ENCODE peak calls at places on chromosomes 2 and 18, in ten cellular contexts. One of them, this sample, is unnamed.

GRCh38 chr18:31396796-31397195 is 20.2 kb downstream of the DSG4 start:
- DNase-seq in AG04449: no peak
- DNase-seq in mesenchymal stem cell: peak; percentile 27
- DNase-seq in HS-27A: no peak
- DNase-seq in stimulated activated effector memory CD8-positive, alpha-beta T cell treated with anti-CD3 and anti-CD28 coated beads, Interleukin-12 subunit alpha, Interleukin-12 subunit beta, amount 100 ng/mL, for 72 hours: no peak
- DNase-seq in tibial artery: no peak
- DNase-seq in AG09309: no peak
- DNase-seq in non-pigmented ciliary epithelial cell: no peak
- DNase-seq in EH: no peak
- DNase-seq in M059J: no peak
- DNase-seq in this sample: no peak

GRCh38 chr2:232633413-232634318 is at the start of gene EFHD1:
- DNase-seq in AG09309: no peak
- DNase-seq in mesenchymal stem cell: peak; percentile 65
- DNase-seq in AG04449: no peak
- DNase-seq in HS-27A: no peak
- DNase-seq in tibial artery: peak; percentile 82
- DNase-seq in EH: peak; percentile 87
- DNase-seq in M059J: peak; percentile 55
- DNase-seq in non-pigmented ciliary epithelial cell: no peak
- DNase-seq in stimulated activated effector memory CD8-positive, alpha-beta T cell treated with anti-CD3 and anti-CD28 coated beads, Interleukin-12 subunit alpha, Interleukin-12 subunit beta, amount 100 ng/mL, for 72 hours: peak; percentile 71
- DNase-seq in this sample: peak; percentile 65

GRCh38 chr18:67919316-67919715 is 402.8 kb upstream of the DSEL start:
- DNase-seq in AG09309: no peak
- DNase-seq in tibial artery: no peak
- DNase-seq in non-pigmented ciliary epithelial cell: no peak
- DNase-seq in M059J: peak; percentile 18
- DNase-seq in HS-27A: no peak
- DNase-seq in AG04449: no peak
- DNase-seq in mesenchymal stem cell: no peak
- DNase-seq in EH: no peak
- DNase-seq in stimulated activated effector memory CD8-positive, alpha-beta T cell treated with anti-CD3 and anti-CD28 coated beads, Interleukin-12 subunit alpha, Interleukin-12 subunit beta, amount 100 ng/mL, for 72 hours: no peak
- DNase-seq in this sample: no peak

GRCh38 chr2:209663666-209664065 is 108.0 kb upstream of the UNC80 start:
- DNase-seq in mesenchymal stem cell: no peak
- DNase-seq in M059J: no peak
- DNase-seq in stimulated activated effector memory CD8-positive, alpha-beta T cell treated with anti-CD3 and anti-CD28 coated beads, Interleukin-12 subunit alpha, Interleukin-12 subunit beta, amount 100 ng/mL, for 72 hours: no peak
- DNase-seq in AG04449: no peak
- DNase-seq in EH: no peak
- DNase-seq in non-pigmented ciliary epithelial cell: no peak
- DNase-seq in tibial artery: no peak
- DNase-seq in AG09309: no peak
- DNase-seq in HS-27A: no peak
- DNase-seq in this sample: no peak

GRCh38 chr2:72926368-72926767 is 9.0 kb downstream of the EMX1 start:
- DNase-seq in AG04449: no peak
- DNase-seq in tibial artery: no peak
- DNase-seq in mesenchymal stem cell: no peak
- DNase-seq in M059J: no peak
- DNase-seq in HS-27A: no peak
- DNase-seq in non-pigmented ciliary epithelial cell: no peak
- DNase-seq in EH: no peak
- DNase-seq in AG09309: no peak
- DNase-seq in stimulated activated effector memory CD8-positive, alpha-beta T cell treated with anti-CD3 and anti-CD28 coated beads, Interleukin-12 subunit alpha, Interleukin-12 subunit beta, amount 100 ng/mL, for 72 hours: no peak
- DNase-seq in this sample: no peak

GRCh38 chr2:101983486-101983885 is 8.3 kb upstream of the IL1R2 start:
- DNase-seq in AG09309: no peak
- DNase-seq in mesenchymal stem cell: no peak
- DNase-seq in non-pigmented ciliary epithelial cell: no peak
- DNase-seq in stimulated activated effector memory CD8-positive, alpha-beta T cell treated with anti-CD3 and anti-CD28 coated beads, Interleukin-12 subunit alpha, Interleukin-12 subunit beta, amount 100 ng/mL, for 72 hours: no peak
- DNase-seq in tibial artery: no peak
- DNase-seq in M059J: peak; percentile 68
- DNase-seq in HS-27A: no peak
- DNase-seq in AG04449: no peak
- DNase-seq in EH: peak; percentile 65
- DNase-seq in this sample: no peak

GRCh38 chr18:56565596-56566355 is 72.6 kb downstream of the TXNL1 start:
- DNase-seq in M059J: no peak
- DNase-seq in AG04449: peak; percentile 79
- DNase-seq in non-pigmented ciliary epithelial cell: peak; percentile 63
- DNase-seq in tibial artery: no peak
- DNase-seq in HS-27A: peak; percentile 14
- DNase-seq in stimulated activated effector memory CD8-positive, alpha-beta T cell treated with anti-CD3 and anti-CD28 coated beads, Interleukin-12 subunit alpha, Interleukin-12 subunit beta, amount 100 ng/mL, for 72 hours: no peak
- DNase-seq in AG09309: peak; percentile 97
- DNase-seq in mesenchymal stem cell: peak; percentile 35
- DNase-seq in EH: peak; percentile 94
- DNase-seq in this sample: peak; percentile 45

GRCh38 chr2:191538334-191538910 is 139.5 kb upstream of the NABP1 start:
- DNase-seq in M059J: no peak
- DNase-seq in mesenchymal stem cell: no peak
- DNase-seq in AG04449: no peak
- DNase-seq in stimulated activated effector memory CD8-positive, alpha-beta T cell treated with anti-CD3 and anti-CD28 coated beads, Interleukin-12 subunit alpha, Interleukin-12 subunit beta, amount 100 ng/mL, for 72 hours: no peak
- DNase-seq in EH: no peak
- DNase-seq in tibial artery: no peak
- DNase-seq in non-pigmented ciliary epithelial cell: no peak
- DNase-seq in HS-27A: no peak
- DNase-seq in AG09309: no peak
- DNase-seq in this sample: no peak

GRCh38 chr2:36404312-36404711 is 48.7 kb downstream of the CRIM1 start:
- DNase-seq in M059J: peak; percentile 87
- DNase-seq in HS-27A: no peak
- DNase-seq in EH: peak; percentile 69
- DNase-seq in AG09309: no peak
- DNase-seq in stimulated activated effector memory CD8-positive, alpha-beta T cell treated with anti-CD3 and anti-CD28 coated beads, Interleukin-12 subunit alpha, Interleukin-12 subunit beta, amount 100 ng/mL, for 72 hours: no peak
- DNase-seq in AG04449: no peak
- DNase-seq in non-pigmented ciliary epithelial cell: no peak
- DNase-seq in tibial artery: no peak
- DNase-seq in mesenchymal stem cell: peak; percentile 41
- DNase-seq in this sample: no peak

GRCh38 chr18:35143615-35144596 is 96.9 kb upstream of the ZNF397 start:
- DNase-seq in AG09309: peak; percentile 17
- DNase-seq in M059J: peak; percentile 56
- DNase-seq in non-pigmented ciliary epithelial cell: peak; percentile 17
- DNase-seq in EH: peak; percentile 61
- DNase-seq in AG04449: no peak
- DNase-seq in HS-27A: peak; percentile 8
- DNase-seq in stimulated activated effector memory CD8-positive, alpha-beta T cell treated with anti-CD3 and anti-CD28 coated beads, Interleukin-12 subunit alpha, Interleukin-12 subunit beta, amount 100 ng/mL, for 72 hours: no peak
- DNase-seq in tibial artery: peak; percentile 40
- DNase-seq in mesenchymal stem cell: peak; percentile 65
- DNase-seq in this sample: peak; percentile 80

GRCh38 chr2:158984554-158985207 is 16.2 kb downstream of the TANC1 start:
- DNase-seq in HS-27A: no peak
- DNase-seq in EH: no peak
- DNase-seq in AG09309: no peak
- DNase-seq in AG04449: no peak
- DNase-seq in non-pigmented ciliary epithelial cell: no peak
- DNase-seq in M059J: peak; percentile 18
- DNase-seq in tibial artery: no peak
- DNase-seq in stimulated activated effector memory CD8-positive, alpha-beta T cell treated with anti-CD3 and anti-CD28 coated beads, Interleukin-12 subunit alpha, Interleukin-12 subunit beta, amount 100 ng/mL, for 72 hours: no peak
- DNase-seq in mesenchymal stem cell: no peak
- DNase-seq in this sample: no peak

GRCh38 chr2:189408294-189408693 is 33.0 kb upstream of the WDR75 start:
- DNase-seq in EH: peak; percentile 32
- DNase-seq in non-pigmented ciliary epithelial cell: no peak
- DNase-seq in AG09309: no peak
- DNase-seq in tibial artery: no peak
- DNase-seq in stimulated activated effector memory CD8-positive, alpha-beta T cell treated with anti-CD3 and anti-CD28 coated beads, Interleukin-12 subunit alpha, Interleukin-12 subunit beta, amount 100 ng/mL, for 72 hours: no peak
- DNase-seq in mesenchymal stem cell: no peak
- DNase-seq in M059J: no peak
- DNase-seq in AG04449: no peak
- DNase-seq in HS-27A: no peak
- DNase-seq in this sample: peak; percentile 68

GRCh38 chr2:181051861-181052522 is 71.6 kb downstream of the UBE2E3 start:
- DNase-seq in stimulated activated effector memory CD8-positive, alpha-beta T cell treated with anti-CD3 and anti-CD28 coated beads, Interleukin-12 subunit alpha, Interleukin-12 subunit beta, amount 100 ng/mL, for 72 hours: no peak
- DNase-seq in tibial artery: no peak
- DNase-seq in M059J: no peak
- DNase-seq in AG04449: no peak
- DNase-seq in HS-27A: no peak
- DNase-seq in non-pigmented ciliary epithelial cell: no peak
- DNase-seq in EH: no peak
- DNase-seq in AG09309: no peak
- DNase-seq in mesenchymal stem cell: no peak
- DNase-seq in this sample: no peak

GRCh38 chr2:107730898-107731297 is 95.8 kb upstream of the RGPD4 start:
- DNase-seq in M059J: peak; percentile 62
- DNase-seq in HS-27A: no peak
- DNase-seq in AG04449: no peak
- DNase-seq in EH: no peak
- DNase-seq in mesenchymal stem cell: no peak
- DNase-seq in tibial artery: no peak
- DNase-seq in non-pigmented ciliary epithelial cell: no peak
- DNase-seq in stimulated activated effector memory CD8-positive, alpha-beta T cell treated with anti-CD3 and anti-CD28 coated beads, Interleukin-12 subunit alpha, Interleukin-12 subunit beta, amount 100 ng/mL, for 72 hours: no peak
- DNase-seq in AG09309: no peak
- DNase-seq in this sample: no peak

GRCh38 chr18:79374408-79375171 is 21.1 kb upstream of the NFATC1 start:
- DNase-seq in stimulated activated effector memory CD8-positive, alpha-beta T cell treated with anti-CD3 and anti-CD28 coated beads, Interleukin-12 subunit alpha, Interleukin-12 subunit beta, amount 100 ng/mL, for 72 hours: no peak
- DNase-seq in EH: no peak
- DNase-seq in mesenchymal stem cell: no peak
- DNase-seq in AG04449: no peak
- DNase-seq in M059J: no peak
- DNase-seq in HS-27A: no peak
- DNase-seq in tibial artery: no peak
- DNase-seq in AG09309: no peak
- DNase-seq in non-pigmented ciliary epithelial cell: no peak
- DNase-seq in this sample: no peak

GRCh38 chr2:118584380-118584779 is 263.1 kb downstream of the EN1 start:
- DNase-seq in AG04449: no peak
- DNase-seq in tibial artery: no peak
- DNase-seq in M059J: no peak
- DNase-seq in EH: no peak
- DNase-seq in mesenchymal stem cell: no peak
- DNase-seq in stimulated activated effector memory CD8-positive, alpha-beta T cell treated with anti-CD3 and anti-CD28 coated beads, Interleukin-12 subunit alpha, Interleukin-12 subunit beta, amount 100 ng/mL, for 72 hours: no peak
- DNase-seq in non-pigmented ciliary epithelial cell: no peak
- DNase-seq in HS-27A: no peak
- DNase-seq in AG09309: no peak
- DNase-seq in this sample: no peak

GRCh38 chr2:233285921-233286320 is 21.7 kb upstream of the SAG start:
- DNase-seq in non-pigmented ciliary epithelial cell: peak; percentile 34
- DNase-seq in tibial artery: no peak
- DNase-seq in mesenchymal stem cell: no peak
- DNase-seq in HS-27A: no peak
- DNase-seq in AG04449: peak; percentile 9
- DNase-seq in stimulated activated effector memory CD8-positive, alpha-beta T cell treated with anti-CD3 and anti-CD28 coated beads, Interleukin-12 subunit alpha, Interleukin-12 subunit beta, amount 100 ng/mL, for 72 hours: no peak
- DNase-seq in M059J: no peak
- DNase-seq in EH: peak; percentile 22
- DNase-seq in AG09309: no peak
- DNase-seq in this sample: no peak

GRCh38 chr2:181680937-181681811 is 857 bp upstream of the NEUROD1 start:
- DNase-seq in EH: no peak
- DNase-seq in AG04449: no peak
- DNase-seq in HS-27A: no peak
- DNase-seq in mesenchymal stem cell: no peak
- DNase-seq in stimulated activated effector memory CD8-positive, alpha-beta T cell treated with anti-CD3 and anti-CD28 coated beads, Interleukin-12 subunit alpha, Interleukin-12 subunit beta, amount 100 ng/mL, for 72 hours: no peak
- DNase-seq in tibial artery: no peak
- DNase-seq in AG09309: no peak
- DNase-seq in non-pigmented ciliary epithelial cell: no peak
- DNase-seq in M059J: no peak
- DNase-seq in this sample: no peak

GRCh38 chr18:80188643-80189010 is 58.7 kb downstream of the PARD6G start:
- DNase-seq in EH: no peak
- DNase-seq in AG04449: no peak
- DNase-seq in stimulated activated effector memory CD8-positive, alpha-beta T cell treated with anti-CD3 and anti-CD28 coated beads, Interleukin-12 subunit alpha, Interleukin-12 subunit beta, amount 100 ng/mL, for 72 hours: no peak
- DNase-seq in tibial artery: no peak
- DNase-seq in AG09309: no peak
- DNase-seq in non-pigmented ciliary epithelial cell: no peak
- DNase-seq in HS-27A: no peak
- DNase-seq in mesenchymal stem cell: no peak
- DNase-seq in M059J: no peak
- DNase-seq in this sample: no peak

GRCh38 chr18:48961547-48961946 is 10.8 kb upstream of the SMAD7 start:
- DNase-seq in mesenchymal stem cell: peak; percentile 82
- DNase-seq in M059J: peak; percentile 83
- DNase-seq in AG09309: no peak
- DNase-seq in HS-27A: no peak
- DNase-seq in EH: peak; percentile 58
- DNase-seq in tibial artery: no peak
- DNase-seq in non-pigmented ciliary epithelial cell: no peak
- DNase-seq in stimulated activated effector memory CD8-positive, alpha-beta T cell treated with anti-CD3 and anti-CD28 coated beads, Interleukin-12 subunit alpha, Interleukin-12 subunit beta, amount 100 ng/mL, for 72 hours: no peak
- DNase-seq in AG04449: no peak
- DNase-seq in this sample: no peak

This sample was measured in endothelial cell of umbilical vein.